ENCODE peak calls at places on chromosome 17, in four cellular contexts. M is CD8-positive, alpha-beta T cell; L is psoas muscle; D is heart left ventricle. S is an unnamed sample.

GRCh38 chr17:7709031-7709430 is 4.0 kb downstream of the EFNB3 start:
- DNase-seq in M (no peak), L (no peak), D (no peak), S (no peak)

GRCh38 chr17:60372790-60373483 is 19.0 kb downstream of the USP32 start:
- DNase-seq in M (no peak), L (no peak), D (no peak), S (no peak)

GRCh38 chr17:72816406-72816805 is 276.1 kb downstream of the SLC39A11 start:
- DNase-seq in M (no peak), L (no peak), D (no peak), S (no peak)

GRCh38 chr17:29620779-29621500 is 1.8 kb downstream of the CORO6 start:
- DNase-seq in M (no peak), L (no peak), D (no peak), S (no peak)

GRCh38 chr17:55549140-55549539 is 37.9 kb upstream of the SMIM36 start:
- DNase-seq in M (no peak), L (no peak), D (no peak), S (no peak)

GRCh38 chr17:42725143-42725542 is 19.7 kb downstream of the EZH1 start:
- DNase-seq in M (no peak), L (no peak), D (no peak), S (no peak)

GRCh38 chr17:66897141-66897540 is 62.2 kb downstream of the CACNG5 start:
- DNase-seq in M (no peak), L (no peak), D (no peak), S (no peak)

GRCh38 chr17:67606471-67606870 is 111.3 kb upstream of the NOL11 start:
- DNase-seq in M (no peak), L (peak; percentile 58), D (peak; percentile 54), S (peak; percentile 31)

GRCh38 chr17:75723201-75723930 is 2.1 kb downstream of the ITGB4 start:
- DNase-seq in M (no peak), L (no peak), D (no peak), S (no peak)

GRCh38 chr17:9363440-9364350 is 211.9 kb downstream of the STX8 start:
- DNase-seq in M (no peak), L (no peak), D (no peak), S (no peak)

GRCh38 chr17:66533572-66533971 is 231.2 kb downstream of the PRKCA start:
- DNase-seq in M (no peak), L (no peak), D (no peak), S (no peak)

GRCh38 chr17:2264023-2264860 is 39.3 kb downstream of the SMG6 start:
- DNase-seq in M (no peak), L (no peak), D (no peak), S (no peak)

GRCh38 chr17:66087073-66087472 is 104.9 kb downstream of the CEP112 start:
- DNase-seq in M (no peak), L (no peak), D (no peak), S (no peak)

GRCh38 chr17:62780273-62780672 is 27.8 kb downstream of the MARCHF10 start:
- DNase-seq in M (no peak), L (peak; percentile 60), D (no peak), S (peak; percentile 18)

GRCh38 chr17:332023-332422 is 20.6 kb downstream of the RPH3AL start:
- DNase-seq in M (no peak), L (peak; percentile 60), D (no peak), S (no peak)

GRCh38 chr17:34378664-34379101 is 15.7 kb upstream of the CCL1 start:
- DNase-seq in M (no peak), L (no peak), D (no peak), S (no peak)

GRCh38 chr17:78940708-78941107 is 15.5 kb upstream of the TIMP2 start:
- DNase-seq in M (no peak), L (no peak), D (no peak), S (no peak)

GRCh38 chr17:4017377-4017776 is 53.1 kb upstream of the ATP2A3 start:
- DNase-seq in M (no peak), L (no peak), D (no peak), S (no peak)

GRCh38 chr17:72826602-72827001 is 265.9 kb downstream of the SLC39A11 start:
- DNase-seq in M (no peak), L (no peak), D (no peak), S (no peak)

GRCh38 chr17:48129981-48130380 is 22.4 kb downstream of the SNX11 start:
- DNase-seq in M (no peak), L (no peak), D (no peak), S (no peak)

GRCh38 chr17:79011451-79012147 is 2.0 kb upstream of the CANT1 start:
- DNase-seq in M (no peak), L (no peak), D (no peak), S (no peak)

GRCh38 chr17:38352245-38353083 is 820 bp downstream of the SOCS7 start:
- DNase-seq in M (no peak), L (peak; percentile 63), D (peak; percentile 32), S (no peak)

GRCh38 chr17:64277831-64278562 is 14.9 kb upstream of the TEX2 start:
- DNase-seq in M (no peak), L (no peak), D (no peak), S (no peak)

GRCh38 chr17:55437165-55437605 is 15.6 kb upstream of the MMD start:
- DNase-seq in M (no peak), L (no peak), D (no peak), S (no peak)

GRCh38 chr17:21371511-21372081 is 4.6 kb upstream of the KCNJ12 start:
- DNase-seq in M (no peak), L (no peak), D (no peak), S (no peak)

GRCh38 chr17:47204722-47205418 is 4.3 kb upstream of the MYL4 start:
- DNase-seq in M (no peak), L (no peak), D (peak; percentile 48), S (no peak)

GRCh38 chr17:74474043-74474792 is 7.8 kb downstream of the CD300A start:
- DNase-seq in M (peak; percentile 35), L (no peak), D (no peak), S (no peak)

GRCh38 chr17:7834554-7834890 is 505 bp downstream of the KDM6B start:
- DNase-seq in M (peak; percentile 43), L (peak; percentile 81), D (peak; percentile 72), S (no peak)

GRCh38 chr17:19237389-19238166 is 412 bp downstream of the EPN2 start:
- DNase-seq in M (peak; percentile 7), L (peak; percentile 68), D (peak; percentile 50), S (no peak)

GRCh38 chr17:16381496-16381820 is 567 bp downstream of the UBB start:
- DNase-seq in M (peak; percentile 11), L (no peak), D (no peak), S (no peak)

GRCh38 chr17:17900615-17901520 is 64.1 kb upstream of the SREBF1 start:
- DNase-seq in M (no peak), L (peak; percentile 90), D (peak; percentile 87), S (peak; percentile 65)
- H3K4me3 ChIP-seq in M (no peak overlapping the region), L (no peak overlapping the region), D (no peak overlapping the region), S (no peak overlapping the region)

DNA sequence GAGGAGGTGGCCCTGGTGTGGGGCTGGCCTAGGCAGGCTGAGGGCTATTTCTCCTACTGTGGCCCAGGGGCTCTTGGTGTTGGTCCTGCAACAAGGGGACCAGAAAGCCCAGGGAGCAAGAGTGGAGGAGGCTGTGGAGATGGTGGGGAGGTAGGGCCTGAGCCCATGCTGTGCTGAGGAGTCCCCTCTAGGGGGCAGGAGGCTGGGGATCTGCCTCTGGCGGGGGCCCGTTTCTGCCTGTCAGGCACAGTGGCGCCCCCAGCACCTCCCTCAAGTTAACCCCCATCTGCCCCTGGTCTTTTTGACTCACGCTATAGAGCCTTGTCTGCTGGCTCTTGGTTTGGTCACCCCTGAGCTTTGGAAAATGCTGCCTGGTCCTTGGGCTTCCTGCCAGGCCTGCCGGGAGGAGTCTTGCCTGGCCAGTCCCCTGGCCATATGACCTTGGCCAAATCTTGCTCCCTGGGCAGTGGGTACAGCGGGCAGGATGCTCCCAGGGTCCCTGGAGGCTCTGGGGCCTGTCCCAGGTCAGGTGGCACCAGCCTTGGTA is 5.9 kb downstream of the BAIAP2 start:
- DNase-seq in M (no peak), L (no peak), D (no peak), S (no peak)
- TF ChIP-seq CTCF in M (no peak), L (peak; percentile 7), D (peak; percentile 9), S (no peak)

GRCh38 chr17:46039592-46040186 is 40.6 kb downstream of the STH start:
- DNase-seq in M (no peak), L (no peak), D (no peak), S (peak; percentile 17)

GRCh38 chr17:46044989-46045388 is 45.9 kb downstream of the STH start:
- DNase-seq in M (no peak), L (no peak), D (no peak), S (no peak)

GRCh38 chr17:46043606-46044005 is 44.6 kb downstream of the STH start:
- DNase-seq in M (no peak), L (no peak), D (no peak), S (no peak)

GRCh38 chr17:46044286-46044928 is 45.4 kb downstream of the STH start:
- DNase-seq in M (peak; percentile 38), L (no peak), D (peak; percentile 77), S (peak; percentile 94)

DNA sequence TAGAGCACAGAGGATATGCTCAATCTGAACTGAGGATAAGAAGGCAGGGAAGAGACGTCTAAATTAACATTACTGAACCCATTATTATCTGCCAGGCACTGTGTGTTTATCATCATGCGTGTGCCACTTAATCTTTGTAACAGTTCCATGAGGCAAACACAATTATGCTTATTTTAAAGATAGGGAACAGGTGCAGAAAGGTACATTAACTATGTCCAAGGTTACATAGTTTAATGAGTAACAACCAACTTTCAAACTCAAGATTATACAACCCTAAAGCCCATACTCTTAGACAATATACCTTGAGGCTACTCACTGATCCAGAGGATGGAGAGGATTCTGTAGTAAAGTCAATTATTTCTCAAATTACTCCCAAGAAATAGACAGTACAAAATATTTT is 43.2 kb downstream of the STH start:
- DNase-seq in M (no peak), L (no peak), D (no peak), S (no peak)
- H3K4me3 ChIP-seq in M (no peak overlapping the region), L (no peak overlapping the region), D (no peak overlapping the region), S (no peak overlapping the region)

DNA sequence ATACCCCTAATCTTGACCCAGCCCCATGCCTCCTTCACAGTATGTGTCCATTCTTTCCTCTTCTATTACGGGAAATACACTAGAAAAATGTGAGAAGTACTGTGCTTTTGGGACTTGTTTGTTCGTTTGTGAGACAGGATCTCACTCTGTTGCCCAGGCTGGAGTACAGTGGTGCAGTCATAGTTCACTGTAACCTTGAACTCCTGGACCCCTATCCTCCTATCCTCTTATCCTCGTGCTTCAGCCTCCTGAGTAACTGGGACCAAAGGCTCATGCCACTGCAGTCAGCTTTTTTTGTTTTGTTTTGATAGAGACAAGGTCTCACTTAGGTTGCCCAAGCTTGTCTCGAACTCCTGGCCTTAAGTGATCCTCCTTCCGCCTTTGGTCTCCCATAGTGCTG is 29.9 kb upstream of the RASL10B start:
- DNase-seq in M (no peak), L (no peak), D (no peak), S (no peak)
- TF ChIP-seq CTCF in M (no peak), L (no peak), D (no peak), S (no peak)

GRCh38 chr17:40327244-40327666 is 18.3 kb downstream of the RARA start:
- DNase-seq in M (no peak), L (peak; percentile 40), D (no peak), S (no peak)
- H3K4me3 ChIP-seq in M (peak overlapping the region; percentile 51), L (no peak overlapping the region), D (peak overlapping the region; percentile 29), S (no peak overlapping the region)

GRCh38 chr17:39621523-39622379 is 5.0 kb upstream of the PPP1R1B start:
- DNase-seq in M (peak; percentile 83), L (peak; percentile 91), D (peak; percentile 84), S (no peak)
- TF ChIP-seq CTCF in M (peak; percentile 100), L (peak; percentile 100), D (peak; percentile 99), S (peak; percentile 100)

S was measured in LNCaP clone FGC.